ENCODE peak calls at places on chromosomes 16 and 17, in six cellular contexts. I, T, A, Y, N and X are unnamed samples.

GRCh38 chr17:50798424-50799344 is 31.4 kb upstream of the ANKRD40CL start:
- DNase-seq in Y (no peak), T (no peak), I (no peak), N (no peak), A (no peak), X (no peak)

GRCh38 chr16:57653936-57654335 is 14.2 kb upstream of the ADGRG3 start:
- DNase-seq in I (no peak), N (no peak), Y (no peak), T (no peak), A (no peak), X (no peak)

GRCh38 chr17:76993636-76994035 is 125.4 kb downstream of the MGAT5B start:
- DNase-seq in A (no peak), T (no peak), Y (no peak), I (no peak), N (no peak), X (no peak)

GRCh38 chr16:1054660-1055556 is 17.6 kb upstream of the SSTR5 start:
- DNase-seq in N (peak; percentile 43), A (peak; percentile 11), Y (peak; percentile 62), I (no peak), T (no peak), X (no peak)

GRCh38 chr16:69112285-69113129 is 7.1 kb downstream of the HAS3 start:
- DNase-seq in N (peak; percentile 54), T (no peak), Y (peak; percentile 87), I (no peak), A (peak; percentile 37), X (no peak)

GRCh38 chr16:25066426-25066746 is 45.2 kb upstream of the LCMT1 start:
- DNase-seq in N (no peak), T (no peak), A (no peak), Y (no peak), I (no peak), X (no peak)

GRCh38 chr17:68498479-68499326 is 13.5 kb upstream of the PRKAR1A start:
- DNase-seq in Y (no peak), I (no peak), A (no peak), N (no peak), T (no peak), X (no peak)

GRCh38 chr17:79141578-79142338 is 67.1 kb downstream of the ENGASE start:
- DNase-seq in A (no peak), N (no peak), T (no peak), I (no peak), Y (no peak), X (no peak)

GRCh38 chr16:19888834-19889233 is 4.2 kb upstream of the GPRC5B start:
- DNase-seq in I (no peak), A (no peak), N (no peak), T (no peak), Y (no peak), X (no peak)